ENCODE peak calls at places on chromosomes 2 and 18, in five cellular contexts. One of them, this sample, is unnamed.

GRCh38 chr2:98479959-98480524 is 35.4 kb downstream of the INPP4A start:
- DNase-seq in GM12878: no peak
- DNase-seq in H1: no peak
- DNase-seq in HCT116: no peak
- DNase-seq in HepG2: no peak
- DNase-seq in this sample: no peak

GRCh38 chr2:221588306-221588985 is 16.3 kb upstream of the EPHA4 start:
- DNase-seq in HepG2: no peak
- DNase-seq in H1: no peak
- DNase-seq in HCT116: no peak
- DNase-seq in GM12878: no peak
- DNase-seq in this sample: no peak

GRCh38 chr2:218781691-218782528 is at the start of gene CYP27A1:
- DNase-seq in H1: no peak
- DNase-seq in HCT116: no peak
- DNase-seq in GM12878: no peak
- DNase-seq in HepG2: peak; percentile 83
- DNase-seq in this sample: no peak

GRCh38 chr2:127083819-127084503 is 23.0 kb downstream of the BIN1 start:
- DNase-seq in HepG2: no peak
- DNase-seq in GM12878: no peak
- DNase-seq in HCT116: no peak
- DNase-seq in H1: no peak
- DNase-seq in this sample: no peak

GRCh38 chr2:45885111-45885685 is 233.7 kb downstream of the PRKCE start:
- DNase-seq in HepG2: no peak
- DNase-seq in HCT116: no peak
- DNase-seq in H1: no peak
- DNase-seq in GM12878: no peak
- DNase-seq in this sample: no peak

GRCh38 chr2:149148195-149149006 is 109.9 kb downstream of the LYPD6B start:
- DNase-seq in HepG2: no peak
- DNase-seq in H1: no peak
- DNase-seq in HCT116: no peak
- DNase-seq in GM12878: no peak
- DNase-seq in this sample: no peak

GRCh38 chr2:60468390-60469085 is 84.9 kb downstream of the BCL11A start:
- DNase-seq in HepG2: no peak
- DNase-seq in GM12878: no peak
- DNase-seq in H1: no peak
- DNase-seq in HCT116: no peak
- DNase-seq in this sample: no peak

GRCh38 chr18:56238576-56238975 is 399.8 kb downstream of the TXNL1 start:
- DNase-seq in H1: no peak
- DNase-seq in HepG2: no peak
- DNase-seq in HCT116: no peak
- DNase-seq in GM12878: no peak
- DNase-seq in this sample: no peak

GRCh38 chr2:19776941-19777514 is 124.8 kb downstream of the TTC32 start:
- DNase-seq in GM12878: no peak
- DNase-seq in H1: no peak
- DNase-seq in HepG2: no peak
- DNase-seq in HCT116: no peak
- DNase-seq in this sample: no peak

GRCh38 chr18:29874519-29875098 is 1167.9 kb downstream of the DSC3 start:
- DNase-seq in H1: no peak
- DNase-seq in HepG2: peak; percentile 52
- DNase-seq in GM12878: no peak
- DNase-seq in HCT116: peak; percentile 10
- DNase-seq in this sample: peak; percentile 58

GRCh38 chr2:43391877-43392214 is 165.4 kb upstream of the ZFP36L2 start:
- DNase-seq in H1: no peak
- DNase-seq in GM12878: no peak
- DNase-seq in HepG2: no peak
- DNase-seq in HCT116: no peak
- DNase-seq in this sample: no peak

GRCh38 chr2:200966770-200967169 is 3.3 kb upstream of the ORC2 start:
- DNase-seq in GM12878: peak; percentile 31
- DNase-seq in H1: no peak
- DNase-seq in HCT116: peak; percentile 46
- DNase-seq in HepG2: no peak
- DNase-seq in this sample: peak; percentile 32

GRCh38 chr2:32453242-32454062 is 96.6 kb downstream of the BIRC6 start:
- DNase-seq in H1: no peak
- DNase-seq in HepG2: peak; percentile 53
- DNase-seq in HCT116: no peak
- DNase-seq in GM12878: no peak
- DNase-seq in this sample: no peak

GRCh38 chr2:172972005-172972619 is 103.5 kb upstream of the MAP3K20 start:
- DNase-seq in HepG2: peak; percentile 52
- DNase-seq in H1: no peak
- DNase-seq in HCT116: peak; percentile 36
- DNase-seq in GM12878: no peak
- DNase-seq in this sample: peak; percentile 76

GRCh38 chr2:102803041-102803896 is 41.4 kb downstream of the TMEM182 start:
- DNase-seq in H1: no peak
- DNase-seq in HepG2: peak; percentile 44
- DNase-seq in HCT116: no peak
- DNase-seq in GM12878: no peak
- DNase-seq in this sample: no peak

GRCh38 chr18:23689616-23690504 is 607 bp downstream of the LAMA3 start:
- DNase-seq in GM12878: no peak
- DNase-seq in H1: no peak
- DNase-seq in HCT116: no peak
- DNase-seq in HepG2: no peak
- DNase-seq in this sample: no peak

GRCh38 chr2:13654416-13654815 is 937.7 kb downstream of the TRIB2 start:
- DNase-seq in H1: no peak
- DNase-seq in HepG2: no peak
- DNase-seq in GM12878: no peak
- DNase-seq in HCT116: no peak
- DNase-seq in this sample: no peak

GRCh38 chr2:85053802-85054201 is 79.4 kb upstream of the TCF7L1 start:
- DNase-seq in HepG2: peak; percentile 22
- DNase-seq in H1: no peak
- DNase-seq in GM12878: no peak
- DNase-seq in HCT116: peak; percentile 91
- DNase-seq in this sample: peak; percentile 35

GRCh38 chr2:36682562-36682961 is 13.9 kb upstream of the VIT start:
- DNase-seq in HCT116: no peak
- DNase-seq in H1: no peak
- DNase-seq in HepG2: no peak
- DNase-seq in GM12878: no peak
- DNase-seq in this sample: no peak

GRCh38 chr2:36677386-36677785 is 19.1 kb upstream of the VIT start:
- DNase-seq in GM12878: no peak
- DNase-seq in HCT116: no peak
- DNase-seq in HepG2: no peak
- DNase-seq in H1: no peak
- DNase-seq in this sample: no peak

GRCh38 chr2:36678856-36679255 is 17.7 kb upstream of the VIT start:
- DNase-seq in HepG2: no peak
- DNase-seq in HCT116: no peak
- DNase-seq in H1: no peak
- DNase-seq in GM12878: no peak
- DNase-seq in this sample: no peak

GRCh38 chr2:36677995-36678605 is 18.4 kb upstream of the VIT start:
- DNase-seq in HCT116: no peak
- DNase-seq in HepG2: no peak
- DNase-seq in GM12878: no peak
- DNase-seq in H1: no peak
- DNase-seq in this sample: no peak

DNA sequence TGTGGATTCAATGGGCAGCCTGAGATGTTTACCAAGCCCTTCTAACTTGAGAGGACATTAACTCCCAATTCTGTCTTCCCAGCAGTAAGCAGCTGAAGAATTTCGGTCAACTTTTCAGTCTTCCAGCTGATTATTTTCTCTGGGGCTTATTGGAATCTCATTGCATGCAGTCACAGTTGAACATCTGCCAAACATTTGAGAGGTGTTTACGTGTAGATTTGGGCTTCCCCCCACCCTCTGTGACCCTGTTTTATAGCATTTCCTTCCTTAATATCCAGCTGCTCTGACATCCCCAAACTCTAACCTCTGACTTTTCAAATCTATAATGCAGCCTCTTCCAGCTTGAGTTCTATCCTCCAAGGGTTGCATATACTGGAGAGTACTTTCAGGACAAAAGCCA is 16.5 kb upstream of the VIT start:
- DNase-seq in H1: no peak
- DNase-seq in HepG2: no peak
- DNase-seq in HCT116: no peak
- DNase-seq in GM12878: no peak
- DNase-seq in this sample: no peak
- TF ChIP-seq SP1 in H1: no peak
- TF ChIP-seq SP1 in HepG2: no peak
- TF ChIP-seq SP1 in HCT116: no peak
- TF ChIP-seq SP1 in GM12878: no peak
- TF ChIP-seq SP1 in this sample: no peak

DNA sequence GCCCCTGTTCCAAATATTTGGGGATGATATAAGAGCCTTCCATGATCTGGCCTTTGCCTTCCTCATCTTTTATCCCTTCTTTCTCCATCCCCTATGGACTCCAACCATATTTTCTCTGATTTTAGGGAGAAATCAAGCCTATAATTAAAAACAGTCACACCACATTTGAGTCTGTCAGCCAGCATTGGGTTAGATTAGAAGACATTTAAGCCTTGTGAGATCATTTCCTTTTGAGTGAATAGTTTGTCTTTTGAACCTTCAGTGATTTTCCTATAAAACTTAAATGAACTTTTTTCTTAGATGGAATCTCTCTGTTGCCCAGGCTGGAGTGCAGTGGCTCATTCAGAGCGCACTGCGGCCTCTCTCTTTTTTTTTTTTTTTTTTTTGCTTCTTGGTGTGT is 7.6 kb upstream of the C18orf32 start:
- DNase-seq in H1: no peak
- DNase-seq in HCT116: no peak
- DNase-seq in GM12878: no peak
- DNase-seq in HepG2: no peak
- DNase-seq in this sample: no peak
- H3K9ac ChIP-seq in H1: no peak overlapping the region
- H3K9ac ChIP-seq in HCT116: no peak overlapping the region
- H3K9ac ChIP-seq in GM12878: no peak overlapping the region
- H3K9ac ChIP-seq in HepG2: no peak overlapping the region
- H3K9ac ChIP-seq in this sample: no peak overlapping the region

GRCh38 chr18:33578371-33579146 is 540 bp downstream of the ASXL3 start:
- DNase-seq in HepG2: peak; percentile 1
- DNase-seq in H1: no peak
- DNase-seq in GM12878: no peak
- DNase-seq in HCT116: no peak
- DNase-seq in this sample: no peak
- TF ChIP-seq SP1 in HepG2: no peak
- TF ChIP-seq SP1 in H1: no peak
- TF ChIP-seq SP1 in GM12878: no peak
- TF ChIP-seq SP1 in HCT116: no peak
- TF ChIP-seq SP1 in this sample: no peak

GRCh38 chr2:67260348-67261277 is 136.5 kb upstream of the ETAA1 start:
- DNase-seq in HCT116: no peak
- DNase-seq in GM12878: no peak
- DNase-seq in HepG2: no peak
- DNase-seq in H1: no peak
- DNase-seq in this sample: no peak
- H3K9ac ChIP-seq in HCT116: no peak overlapping the region
- H3K9ac ChIP-seq in GM12878: no peak overlapping the region
- H3K9ac ChIP-seq in HepG2: no peak overlapping the region
- H3K9ac ChIP-seq in H1: no peak overlapping the region
- H3K9ac ChIP-seq in this sample: no peak overlapping the region

GRCh38 chr2:34012728-34013302 is 413.7 kb upstream of the FAM98A start:
- DNase-seq in HCT116: peak; percentile 18
- DNase-seq in H1: peak; percentile 53
- DNase-seq in GM12878: no peak
- DNase-seq in HepG2: peak; percentile 53
- DNase-seq in this sample: peak; percentile 32
- TF ChIP-seq SP1 in HCT116: no peak
- TF ChIP-seq SP1 in H1: no peak
- TF ChIP-seq SP1 in GM12878: no peak
- TF ChIP-seq SP1 in HepG2: no peak
- TF ChIP-seq SP1 in this sample: no peak

GRCh38 chr2:75545917-75546316 is 14.8 kb downstream of the EVA1A start:
- DNase-seq in H1: no peak
- DNase-seq in GM12878: no peak
- DNase-seq in HCT116: no peak
- DNase-seq in HepG2: no peak
- DNase-seq in this sample: no peak
- H3K9ac ChIP-seq in H1: no peak overlapping the region
- H3K9ac ChIP-seq in GM12878: no peak overlapping the region
- H3K9ac ChIP-seq in HCT116: no peak overlapping the region
- H3K9ac ChIP-seq in HepG2: no peak overlapping the region
- H3K9ac ChIP-seq in this sample: no peak overlapping the region

GRCh38 chr2:212959469-212960117 is 191.8 kb downstream of the IKZF2 start:
- DNase-seq in GM12878: no peak
- DNase-seq in H1: no peak
- DNase-seq in HepG2: no peak
- DNase-seq in HCT116: no peak
- DNase-seq in this sample: no peak

GRCh38 chr2:212958133-212958532 is 193.3 kb downstream of the IKZF2 start:
- DNase-seq in HCT116: no peak
- DNase-seq in H1: no peak
- DNase-seq in GM12878: no peak
- DNase-seq in HepG2: no peak
- DNase-seq in this sample: no peak

GRCh38 chr2:212957624-212958023 is 193.8 kb downstream of the IKZF2 start:
- DNase-seq in H1: no peak
- DNase-seq in HCT116: no peak
- DNase-seq in HepG2: no peak
- DNase-seq in GM12878: no peak
- DNase-seq in this sample: no peak

GRCh38 chr2:212960336-212960735 is 191.1 kb downstream of the IKZF2 start:
- DNase-seq in H1: no peak
- DNase-seq in HepG2: no peak
- DNase-seq in HCT116: no peak
- DNase-seq in GM12878: no peak
- DNase-seq in this sample: no peak

DNA sequence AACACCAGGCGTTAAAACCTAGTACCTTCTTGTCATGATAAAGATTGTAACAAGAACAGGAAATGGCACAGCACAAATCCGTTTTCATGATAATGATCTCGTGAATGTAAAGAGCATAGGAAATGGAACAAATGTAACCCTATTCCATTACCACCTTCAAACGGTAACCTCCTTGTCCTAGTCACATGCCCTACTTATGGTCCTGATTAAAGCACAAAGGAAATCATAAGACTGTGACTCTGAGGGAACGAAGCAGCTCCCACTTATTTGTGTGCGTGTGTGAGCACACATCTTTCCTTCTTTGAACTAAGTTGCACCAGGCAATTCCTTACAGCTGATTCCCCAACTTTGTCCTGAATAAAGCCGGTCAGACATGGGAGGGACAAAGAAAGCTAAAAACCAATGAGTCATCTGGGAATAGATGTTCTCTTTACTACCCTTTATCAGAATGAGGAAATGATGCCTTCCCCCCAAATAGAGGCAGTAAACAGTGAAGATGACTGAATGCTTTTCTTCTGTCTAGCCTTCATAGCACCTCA is 192.6 kb downstream of the IKZF2 start:
- DNase-seq in HepG2: no peak
- DNase-seq in HCT116: no peak
- DNase-seq in H1: no peak
- DNase-seq in GM12878: no peak
- DNase-seq in this sample: no peak
- TF ChIP-seq SP1 in HepG2: no peak
- TF ChIP-seq SP1 in HCT116: no peak
- TF ChIP-seq SP1 in H1: no peak
- TF ChIP-seq SP1 in GM12878: no peak
- TF ChIP-seq SP1 in this sample: no peak

This sample was measured in K562.